ENCODE peak calls at places on chromosomes 16 and 17, in eight cellular contexts. One of them, this sample, is unnamed.

GRCh38 chr16:28930652-28931051 is 1.1 kb upstream of the CD19 start:
- DNase-seq in lower lobe of right lung: no peak
- DNase-seq in RCC 7860: no peak
- DNase-seq in activated T-cell treated with anti-CD3 and anti-CD28 coated beads for 1 hour: no peak
- DNase-seq in neural crest cell: no peak
- DNase-seq in mammary epithelial cell: no peak
- DNase-seq in osteocyte: no peak
- DNase-seq in naive B cell: peak; percentile 75
- DNase-seq in this sample: peak; percentile 28

GRCh38 chr17:59972778-59973177 is 8.2 kb upstream of the RNFT1 start:
- DNase-seq in lower lobe of right lung: no peak
- DNase-seq in RCC 7860: no peak
- DNase-seq in activated T-cell treated with anti-CD3 and anti-CD28 coated beads for 1 hour: no peak
- DNase-seq in neural crest cell: no peak
- DNase-seq in mammary epithelial cell: no peak
- DNase-seq in osteocyte: no peak
- DNase-seq in naive B cell: no peak
- DNase-seq in this sample: no peak

GRCh38 chr16:89687092-89687940 is 827 bp downstream of the CDK10 start:
- DNase-seq in lower lobe of right lung: peak; percentile 57
- DNase-seq in RCC 7860: peak; percentile 93
- DNase-seq in activated T-cell treated with anti-CD3 and anti-CD28 coated beads for 1 hour: no peak
- DNase-seq in neural crest cell: no peak
- DNase-seq in mammary epithelial cell: peak; percentile 60
- DNase-seq in osteocyte: no peak
- DNase-seq in naive B cell: no peak
- DNase-seq in this sample: peak; percentile 84

GRCh38 chr17:78414178-78415162 is 36.0 kb downstream of the PGS1 start:
- DNase-seq in lower lobe of right lung: no peak
- DNase-seq in RCC 7860: no peak
- DNase-seq in activated T-cell treated with anti-CD3 and anti-CD28 coated beads for 1 hour: peak; percentile 31
- DNase-seq in neural crest cell: no peak
- DNase-seq in mammary epithelial cell: no peak
- DNase-seq in osteocyte: no peak
- DNase-seq in naive B cell: no peak
- DNase-seq in this sample: no peak

GRCh38 chr17:35743911-35744328 is 9.1 kb downstream of the GAS2L2 start:
- DNase-seq in lower lobe of right lung: no peak
- DNase-seq in RCC 7860: no peak
- DNase-seq in activated T-cell treated with anti-CD3 and anti-CD28 coated beads for 1 hour: no peak
- DNase-seq in neural crest cell: peak; percentile 49
- DNase-seq in mammary epithelial cell: peak; percentile 29
- DNase-seq in osteocyte: no peak
- DNase-seq in naive B cell: no peak
- DNase-seq in this sample: no peak

GRCh38 chr16:19878760-19879159 is 5.9 kb downstream of the GPRC5B start:
- DNase-seq in lower lobe of right lung: no peak
- DNase-seq in RCC 7860: no peak
- DNase-seq in activated T-cell treated with anti-CD3 and anti-CD28 coated beads for 1 hour: no peak
- DNase-seq in neural crest cell: no peak
- DNase-seq in mammary epithelial cell: no peak
- DNase-seq in osteocyte: no peak
- DNase-seq in naive B cell: no peak
- DNase-seq in this sample: no peak

GRCh38 chr17:41909088-41909487 is 9.7 kb downstream of the ACLY start:
- DNase-seq in lower lobe of right lung: no peak
- DNase-seq in RCC 7860: peak; percentile 13
- DNase-seq in activated T-cell treated with anti-CD3 and anti-CD28 coated beads for 1 hour: no peak
- DNase-seq in neural crest cell: no peak
- DNase-seq in mammary epithelial cell: no peak
- DNase-seq in osteocyte: no peak
- DNase-seq in naive B cell: no peak
- DNase-seq in this sample: peak; percentile 25

GRCh38 chr17:34582901-34583245 is 3.5 kb downstream of the TMEM132E start:
- DNase-seq in lower lobe of right lung: no peak
- DNase-seq in RCC 7860: no peak
- DNase-seq in activated T-cell treated with anti-CD3 and anti-CD28 coated beads for 1 hour: no peak
- DNase-seq in neural crest cell: no peak
- DNase-seq in mammary epithelial cell: no peak
- DNase-seq in osteocyte: no peak
- DNase-seq in naive B cell: no peak
- DNase-seq in this sample: no peak

GRCh38 chr16:29926675-29927522 is 873 bp upstream of the KCTD13 start:
- DNase-seq in lower lobe of right lung: no peak
- DNase-seq in RCC 7860: no peak
- DNase-seq in activated T-cell treated with anti-CD3 and anti-CD28 coated beads for 1 hour: no peak
- DNase-seq in neural crest cell: no peak
- DNase-seq in mammary epithelial cell: no peak
- DNase-seq in osteocyte: no peak
- DNase-seq in naive B cell: no peak
- DNase-seq in this sample: no peak

GRCh38 chr16:50531359-50531758 is 16.8 kb upstream of the NKD1 start:
- DNase-seq in lower lobe of right lung: no peak
- DNase-seq in RCC 7860: no peak
- DNase-seq in activated T-cell treated with anti-CD3 and anti-CD28 coated beads for 1 hour: no peak
- DNase-seq in neural crest cell: no peak
- DNase-seq in mammary epithelial cell: no peak
- DNase-seq in osteocyte: peak; percentile 42
- DNase-seq in naive B cell: no peak
- DNase-seq in this sample: no peak